ENCODE peak calls at places on chromosome 19, in eight cellular contexts. O is anterior cingulate cortex, S is GF-D8, I is cardiac muscle cell, D is NCI-H1694 treated with DMSO at 0.1 percent for 48 hours, T is fibroblast of mammary gland, W is cerebellum, V is skeletal muscle cell. C is an unnamed sample.

GRCh38 chr19:5680083-5680436 is 256 bp downstream of the MICOS13 start:
- DNase-seq in D (no peak), I (no peak), V (no peak), T (peak; percentile 34), S (no peak), W (no peak), O (no peak), C (no peak)

GRCh38 chr19:35088514-35088913 is 27.1 kb upstream of the FXYD3 start:
- DNase-seq in V (peak; percentile 59), D (no peak), S (no peak), I (peak; percentile 76), W (no peak), O (no peak), T (peak; percentile 68), C (no peak)

GRCh38 chr19:48169585-48169973 is 565 bp downstream of the LIG1 start:
- DNase-seq in T (peak; percentile 55), S (no peak), I (peak; percentile 68), V (no peak), W (peak; percentile 77), D (peak; percentile 12), O (peak; percentile 18), C (peak; percentile 40)

GRCh38 chr19:17632577-17632976 is 55.6 kb downstream of the UNC13A start:
- DNase-seq in T (no peak), W (no peak), O (no peak), S (no peak), D (no peak), V (no peak), I (no peak), C (no peak)

GRCh38 chr19:19485161-19485997 is 30.0 kb downstream of the TSSK6 start:
- DNase-seq in I (peak; percentile 38), V (peak; percentile 34), O (no peak), D (no peak), T (peak; percentile 45), S (no peak), W (no peak), C (no peak)

GRCh38 chr19:7326105-7326877 is 22.4 kb upstream of the ARHGEF18 start:
- DNase-seq in I (peak; percentile 21), V (no peak), W (no peak), D (no peak), S (no peak), T (peak; percentile 36), O (no peak), C (peak; percentile 13)

GRCh38 chr19:44577566-44577874 is 35.8 kb upstream of the IGSF23 start:
- DNase-seq in W (no peak), O (no peak), D (no peak), I (no peak), S (no peak), T (no peak), V (no peak), C (no peak)

GRCh38 chr19:45900661-45901431 is 1.6 kb downstream of the MYPOP start:
- DNase-seq in S (no peak), I (no peak), W (no peak), D (no peak), T (no peak), V (no peak), O (no peak), C (no peak)

GRCh38 chr19:28386080-28386869 is 826.7 kb downstream of the UQCRFS1 start:
- DNase-seq in T (no peak), D (no peak), I (no peak), O (no peak), W (no peak), V (no peak), S (no peak), C (no peak)

GRCh38 chr19:41529484-41530183 is 46.3 kb upstream of the CEACAM21 start:
- DNase-seq in V (no peak), I (no peak), W (no peak), T (no peak), S (no peak), O (no peak), D (no peak), C (no peak)

GRCh38 chr19:27774337-27774736 is 1438.6 kb downstream of the UQCRFS1 start:
- DNase-seq in D (no peak), I (no peak), T (no peak), S (no peak), V (no peak), W (no peak), O (no peak), C (no peak)

GRCh38 chr19:38660724-38661123 is 13.3 kb downstream of the ACTN4 start:
- DNase-seq in S (no peak), V (no peak), D (no peak), O (no peak), I (no peak), T (no peak), W (no peak), C (no peak)

GRCh38 chr19:12733907-12734214 is 623 bp downstream of the TRIR start:
- DNase-seq in S (no peak), W (no peak), V (no peak), I (no peak), D (no peak), T (no peak), O (no peak), C (no peak)